ENCODE peak calls at places on chromosome 12, in four cellular contexts. One of them, this sample, is unnamed.

GRCh38 chr12:22234561-22234960 is 99.9 kb downstream of the ST8SIA1 start:
- DNase-seq in K562: no peak
- DNase-seq in GM12878: no peak
- DNase-seq in H1: no peak
- DNase-seq in this sample: peak; percentile 69

GRCh38 chr12:124386059-124386458 is 91.2 kb downstream of the RFLNA start:
- DNase-seq in K562: no peak
- DNase-seq in GM12878: no peak
- DNase-seq in H1: no peak
- DNase-seq in this sample: no peak

GRCh38 chr12:82880442-82880901 is 193.8 kb downstream of the TMTC2 start:
- DNase-seq in K562: no peak
- DNase-seq in GM12878: no peak
- DNase-seq in H1: no peak
- DNase-seq in this sample: peak; percentile 4

GRCh38 chr12:86044396-86044795 is 170.3 kb downstream of the NTS start:
- DNase-seq in K562: no peak
- DNase-seq in GM12878: no peak
- DNase-seq in H1: no peak
- DNase-seq in this sample: no peak

GRCh38 chr12:117028254-117028653 is 71.0 kb downstream of the TESC start:
- DNase-seq in K562: no peak
- DNase-seq in GM12878: no peak
- DNase-seq in H1: no peak
- DNase-seq in this sample: no peak

GRCh38 chr12:27814851-27815591 is 35.0 kb upstream of the MANSC4 start:
- DNase-seq in K562: no peak
- DNase-seq in GM12878: no peak
- DNase-seq in H1: no peak
- DNase-seq in this sample: peak; percentile 21

GRCh38 chr12:15605886-15606590 is 183.2 kb downstream of the EPS8 start:
- DNase-seq in K562: no peak
- DNase-seq in GM12878: no peak
- DNase-seq in H1: no peak
- DNase-seq in this sample: no peak

GRCh38 chr12:71517145-71517846 is 77.7 kb downstream of the LGR5 start:
- DNase-seq in K562: no peak
- DNase-seq in GM12878: no peak
- DNase-seq in H1: no peak
- DNase-seq in this sample: no peak

GRCh38 chr12:111084172-111084571 is 163.8 kb upstream of the MYL2 start:
- DNase-seq in K562: no peak
- DNase-seq in GM12878: no peak
- DNase-seq in H1: no peak
- DNase-seq in this sample: no peak

GRCh38 chr12:113373966-113374365 is 15.6 kb downstream of the PLBD2 start:
- DNase-seq in K562: no peak
- DNase-seq in GM12878: no peak
- DNase-seq in H1: no peak
- DNase-seq in this sample: no peak

GRCh38 chr12:113372371-113372770 is 14.0 kb downstream of the PLBD2 start:
- DNase-seq in K562: no peak
- DNase-seq in GM12878: no peak
- DNase-seq in H1: no peak
- DNase-seq in this sample: no peak

GRCh38 chr12:113370923-113371682 is 12.7 kb downstream of the PLBD2 start:
- DNase-seq in K562: no peak
- DNase-seq in GM12878: no peak
- DNase-seq in H1: no peak
- DNase-seq in this sample: no peak

GRCh38 chr12:113373440-113373839 is 15.1 kb downstream of the PLBD2 start:
- DNase-seq in K562: no peak
- DNase-seq in GM12878: no peak
- DNase-seq in H1: no peak
- DNase-seq in this sample: no peak

GRCh38 chr12:113371808-113372207 is 13.4 kb downstream of the PLBD2 start:
- DNase-seq in K562: no peak
- DNase-seq in GM12878: no peak
- DNase-seq in H1: no peak
- DNase-seq in this sample: no peak
- TF ChIP-seq CHD1 in K562: no peak
- TF ChIP-seq CHD1 in GM12878: no peak
- TF ChIP-seq CHD1 in H1: no peak
- TF ChIP-seq CHD1 in this sample: no peak

GRCh38 chr12:115571446-115571845 is 706.0 kb downstream of the MED13L start:
- DNase-seq in K562: no peak
- DNase-seq in GM12878: no peak
- DNase-seq in H1: no peak
- DNase-seq in this sample: no peak

GRCh38 chr12:115574831-115575230 is 702.7 kb downstream of the MED13L start:
- DNase-seq in K562: no peak
- DNase-seq in GM12878: no peak
- DNase-seq in H1: no peak
- DNase-seq in this sample: no peak

GRCh38 chr12:115570271-115570777 is 707.2 kb downstream of the MED13L start:
- DNase-seq in K562: no peak
- DNase-seq in GM12878: no peak
- DNase-seq in H1: no peak
- DNase-seq in this sample: peak; percentile 48

GRCh38 chr12:115571027-115571426 is 706.5 kb downstream of the MED13L start:
- DNase-seq in K562: no peak
- DNase-seq in GM12878: no peak
- DNase-seq in H1: no peak
- DNase-seq in this sample: no peak

DNA sequence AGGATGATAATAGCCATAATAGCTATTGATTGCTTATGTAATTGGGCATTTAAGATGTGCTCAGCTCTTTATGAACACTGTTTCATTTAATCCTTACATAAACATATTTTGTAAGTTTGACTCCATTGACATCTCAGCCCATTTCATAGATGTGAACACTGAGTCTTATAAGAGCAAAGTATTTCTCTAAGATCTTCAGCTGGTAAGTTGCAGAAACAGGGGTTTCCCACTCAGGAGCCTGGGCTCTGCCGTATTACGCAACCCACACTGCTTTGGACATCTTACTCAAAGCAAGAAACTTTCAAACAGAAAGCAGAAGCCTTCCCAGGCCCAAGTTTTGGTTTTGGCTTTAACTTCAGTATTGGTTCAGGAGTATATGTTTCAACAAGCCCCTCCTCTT is 705.1 kb downstream of the MED13L start:
- DNase-seq in K562: no peak
- DNase-seq in GM12878: peak; percentile 86
- DNase-seq in H1: no peak
- DNase-seq in this sample: peak; percentile 12
- TF ChIP-seq CHD1 in K562: no peak
- TF ChIP-seq CHD1 in GM12878: no peak
- TF ChIP-seq CHD1 in H1: no peak
- TF ChIP-seq CHD1 in this sample: no peak

DNA sequence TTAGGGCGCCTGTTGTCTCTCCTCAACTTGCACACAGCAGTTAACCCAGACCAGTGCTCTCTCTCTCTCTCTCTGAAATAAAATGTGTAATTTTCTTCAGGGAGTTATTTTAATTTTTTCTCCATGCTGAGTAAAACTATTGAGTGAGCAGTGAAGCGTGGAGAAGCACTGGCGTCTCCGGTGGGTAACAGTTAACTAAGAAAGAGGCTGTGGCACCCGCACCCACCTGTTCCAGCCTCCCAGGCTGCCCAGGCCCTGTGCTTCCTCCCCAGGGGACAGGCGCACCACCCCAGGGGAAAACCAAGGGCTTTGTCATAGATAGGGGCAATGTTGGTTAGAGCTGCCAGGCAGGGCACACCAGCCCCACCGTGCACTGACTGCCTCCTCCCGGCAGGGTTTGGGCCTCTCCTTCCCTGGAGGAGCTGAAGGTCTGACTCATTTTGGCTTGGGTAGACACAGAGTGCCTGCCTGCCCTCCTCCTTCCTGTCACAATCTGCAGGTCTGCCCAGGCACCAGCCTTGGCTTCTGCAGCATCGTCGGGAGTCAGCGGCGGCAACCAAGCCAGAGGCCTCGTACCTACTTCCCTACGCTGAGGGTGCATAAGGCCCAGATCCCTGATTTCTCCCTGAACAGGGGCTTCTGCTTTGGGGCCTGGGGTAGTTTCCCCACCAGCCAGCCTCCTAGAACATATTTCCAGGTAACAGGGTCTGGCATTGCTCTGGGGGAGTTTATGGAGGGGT is 3.9 kb downstream of the HOXC5 start:
- DNase-seq in K562: no peak
- DNase-seq in GM12878: no peak
- DNase-seq in H1: no peak
- DNase-seq in this sample: no peak
- TF ChIP-seq CHD1 in K562: no peak
- TF ChIP-seq CHD1 in GM12878: no peak
- TF ChIP-seq CHD1 in H1: no peak
- TF ChIP-seq CHD1 in this sample: no peak

DNA sequence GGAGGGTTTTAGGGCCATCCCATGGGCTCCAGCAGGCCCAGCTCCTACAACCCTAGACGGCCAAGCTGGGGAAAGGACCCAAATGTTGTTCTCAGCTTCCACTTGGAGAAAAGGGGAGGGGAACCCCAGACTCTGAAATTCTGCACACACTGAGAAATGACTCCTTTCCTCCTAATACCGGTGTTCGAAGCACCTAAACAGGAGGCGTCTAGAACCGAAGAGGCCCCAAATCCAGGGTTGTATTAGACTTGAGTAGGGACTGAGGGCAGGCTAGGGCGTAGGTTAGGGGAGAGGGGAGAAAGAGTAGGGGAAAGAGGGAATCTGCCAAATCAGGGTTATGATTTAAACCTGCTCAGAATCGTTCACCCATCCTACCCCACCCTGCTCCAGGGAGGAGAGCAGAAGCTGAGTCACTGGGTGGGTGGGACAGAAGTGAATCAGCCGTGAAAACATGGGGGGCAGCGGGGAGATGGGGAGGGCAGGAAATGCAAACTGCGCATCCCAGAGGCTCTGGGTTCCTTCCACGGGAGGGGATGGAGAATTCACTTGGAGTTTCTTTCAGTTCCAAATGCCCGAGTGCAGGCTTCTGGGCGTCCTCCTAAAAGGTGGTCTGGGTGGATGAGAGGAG is 1.0 kb downstream of the IGFBP6 start:
- DNase-seq in K562: no peak
- DNase-seq in GM12878: no peak
- DNase-seq in H1: no peak
- DNase-seq in this sample: peak; percentile 82
- TF ChIP-seq CHD1 in K562: no peak
- TF ChIP-seq CHD1 in GM12878: no peak
- TF ChIP-seq CHD1 in H1: no peak
- TF ChIP-seq CHD1 in this sample: no peak

This sample was measured in IMR-90.